ENCODE peak calls at places on chromosome X, in nine cellular contexts. One of them, this sample, is unnamed.
A peak's percentile ranks its signal among the peaks of the same experiment; 100 is the strongest.

GRCh38 chrX:39772057-39772832 is 325.5 kb downstream of the BCOR start:
- DNase-seq in upper lobe of left lung: no peak
- DNase-seq in suprapubic skin: no peak
- DNase-seq in transverse colon: no peak
- DNase-seq in GM23338: peak; percentile 71
- DNase-seq in spleen: peak; percentile 78
- DNase-seq in sigmoid colon: no peak
- DNase-seq in HCT116: no peak
- DNase-seq in breast epithelium: no peak
- DNase-seq in this sample: no peak

GRCh38 chrX:131802836-131803626 is 220.1 kb upstream of the STK26 start:
- DNase-seq in breast epithelium: peak; percentile 80
- DNase-seq in GM23338: peak; percentile 55
- DNase-seq in HCT116: no peak
- DNase-seq in sigmoid colon: peak; percentile 88
- DNase-seq in upper lobe of left lung: no peak
- DNase-seq in transverse colon: peak; percentile 84
- DNase-seq in spleen: peak; percentile 89
- DNase-seq in suprapubic skin: no peak
- DNase-seq in this sample: no peak

GRCh38 chrX:151396042-151396826 is 772 bp upstream of the VMA21 start:
- DNase-seq in HCT116: no peak
- DNase-seq in upper lobe of left lung: no peak
- DNase-seq in GM23338: peak; percentile 27
- DNase-seq in breast epithelium: peak; percentile 19
- DNase-seq in spleen: no peak
- DNase-seq in transverse colon: peak; percentile 21
- DNase-seq in sigmoid colon: no peak
- DNase-seq in suprapubic skin: no peak
- DNase-seq in this sample: no peak

GRCh38 chrX:154516655-154517100 is 646 bp upstream of the FAM3A start:
- DNase-seq in upper lobe of left lung: no peak
- DNase-seq in sigmoid colon: peak; percentile 86
- DNase-seq in breast epithelium: no peak
- DNase-seq in transverse colon: no peak
- DNase-seq in GM23338: peak; percentile 81
- DNase-seq in spleen: no peak
- DNase-seq in HCT116: no peak
- DNase-seq in suprapubic skin: peak; percentile 70
- DNase-seq in this sample: no peak

GRCh38 chrX:110399497-110399896 is 40.8 kb downstream of the RTL9 start:
- DNase-seq in suprapubic skin: no peak
- DNase-seq in HCT116: no peak
- DNase-seq in breast epithelium: no peak
- DNase-seq in sigmoid colon: no peak
- DNase-seq in transverse colon: no peak
- DNase-seq in upper lobe of left lung: no peak
- DNase-seq in GM23338: no peak
- DNase-seq in spleen: no peak
- DNase-seq in this sample: no peak

GRCh38 chrX:38656350-38656915 is 95.1 kb downstream of the TSPAN7 start:
- DNase-seq in breast epithelium: no peak
- DNase-seq in spleen: no peak
- DNase-seq in suprapubic skin: no peak
- DNase-seq in upper lobe of left lung: no peak
- DNase-seq in transverse colon: no peak
- DNase-seq in sigmoid colon: no peak
- DNase-seq in HCT116: no peak
- DNase-seq in GM23338: no peak
- DNase-seq in this sample: no peak

GRCh38 chrX:155612312-155613224 is at the start of gene TMLHE:
- DNase-seq in GM23338: peak; percentile 67
- DNase-seq in spleen: peak; percentile 93
- DNase-seq in sigmoid colon: peak; percentile 76
- DNase-seq in transverse colon: peak; percentile 79
- DNase-seq in HCT116: peak; percentile 19
- DNase-seq in breast epithelium: peak; percentile 18
- DNase-seq in upper lobe of left lung: peak; percentile 86
- DNase-seq in suprapubic skin: peak; percentile 73
- DNase-seq in this sample: peak; percentile 32

GRCh38 chrX:43809463-43809862 is 72.8 kb downstream of the MAOB start:
- DNase-seq in sigmoid colon: no peak
- DNase-seq in GM23338: no peak
- DNase-seq in transverse colon: no peak
- DNase-seq in HCT116: no peak
- DNase-seq in upper lobe of left lung: no peak
- DNase-seq in breast epithelium: no peak
- DNase-seq in spleen: no peak
- DNase-seq in suprapubic skin: no peak
- DNase-seq in this sample: no peak

GRCh38 chrX:44596277-44596676 is 53.6 kb upstream of the FUNDC1 start:
- DNase-seq in sigmoid colon: no peak
- DNase-seq in breast epithelium: no peak
- DNase-seq in GM23338: no peak
- DNase-seq in upper lobe of left lung: no peak
- DNase-seq in HCT116: no peak
- DNase-seq in spleen: no peak
- DNase-seq in suprapubic skin: no peak
- DNase-seq in transverse colon: no peak
- DNase-seq in this sample: no peak

GRCh38 chrX:12970691-12971202 is 4.2 kb upstream of the TMSB4X start:
- DNase-seq in transverse colon: no peak
- DNase-seq in GM23338: peak; percentile 70
- DNase-seq in breast epithelium: no peak
- DNase-seq in suprapubic skin: no peak
- DNase-seq in sigmoid colon: no peak
- DNase-seq in upper lobe of left lung: no peak
- DNase-seq in spleen: peak; percentile 64
- DNase-seq in HCT116: no peak
- DNase-seq in this sample: no peak

GRCh38 chrX:18931972-18932371 is 51.9 kb downstream of the PHKA2 start:
- DNase-seq in suprapubic skin: no peak
- DNase-seq in sigmoid colon: no peak
- DNase-seq in transverse colon: no peak
- DNase-seq in spleen: no peak
- DNase-seq in breast epithelium: no peak
- DNase-seq in HCT116: no peak
- DNase-seq in upper lobe of left lung: no peak
- DNase-seq in GM23338: peak; percentile 45
- DNase-seq in this sample: no peak

GRCh38 chrX:129955682-129956081 is 26.8 kb upstream of the BCORL1 start:
- DNase-seq in suprapubic skin: no peak
- DNase-seq in breast epithelium: no peak
- DNase-seq in HCT116: no peak
- DNase-seq in spleen: no peak
- DNase-seq in transverse colon: no peak
- DNase-seq in GM23338: no peak
- DNase-seq in sigmoid colon: no peak
- DNase-seq in upper lobe of left lung: no peak
- DNase-seq in this sample: no peak
- TF ChIP-seq POLR2AphosphoS5 in suprapubic skin: no peak
- TF ChIP-seq POLR2AphosphoS5 in breast epithelium: no peak
- TF ChIP-seq POLR2AphosphoS5 in HCT116: no peak
- TF ChIP-seq POLR2AphosphoS5 in spleen: no peak
- TF ChIP-seq POLR2AphosphoS5 in transverse colon: no peak
- TF ChIP-seq POLR2AphosphoS5 in GM23338: no peak
- TF ChIP-seq POLR2AphosphoS5 in sigmoid colon: no peak
- TF ChIP-seq POLR2AphosphoS5 in upper lobe of left lung: no peak
- TF ChIP-seq POLR2AphosphoS5 in this sample: no peak

GRCh38 chrX:105651052-105651451 is 171.3 kb upstream of the NRK start:
- DNase-seq in HCT116: no peak
- DNase-seq in suprapubic skin: no peak
- DNase-seq in spleen: no peak
- DNase-seq in GM23338: no peak
- DNase-seq in transverse colon: no peak
- DNase-seq in upper lobe of left lung: no peak
- DNase-seq in sigmoid colon: no peak
- DNase-seq in breast epithelium: no peak
- DNase-seq in this sample: no peak
- TF ChIP-seq CTCF in HCT116: no peak
- TF ChIP-seq CTCF in suprapubic skin: no peak
- TF ChIP-seq CTCF in spleen: no peak
- TF ChIP-seq CTCF in GM23338: no peak
- TF ChIP-seq CTCF in transverse colon: no peak
- TF ChIP-seq CTCF in upper lobe of left lung: no peak
- TF ChIP-seq CTCF in sigmoid colon: no peak
- TF ChIP-seq CTCF in breast epithelium: no peak
- TF ChIP-seq CTCF in this sample: no peak

GRCh38 chrX:47658684-47659515 is at the start of gene UXT:
- DNase-seq in GM23338: peak; percentile 95
- DNase-seq in HCT116: peak; percentile 89
- DNase-seq in sigmoid colon: peak; percentile 98
- DNase-seq in spleen: peak; percentile 96
- DNase-seq in suprapubic skin: peak; percentile 96
- DNase-seq in upper lobe of left lung: peak; percentile 95
- DNase-seq in breast epithelium: peak; percentile 90
- DNase-seq in transverse colon: peak; percentile 96
- DNase-seq in this sample: peak; percentile 87
- TF ChIP-seq POLR2AphosphoS5 in GM23338: peak; percentile 49
- TF ChIP-seq POLR2AphosphoS5 in HCT116: peak; percentile 2
- TF ChIP-seq POLR2AphosphoS5 in sigmoid colon: peak; percentile 84
- TF ChIP-seq POLR2AphosphoS5 in spleen: peak; percentile 94
- TF ChIP-seq POLR2AphosphoS5 in suprapubic skin: peak; percentile 72
- TF ChIP-seq POLR2AphosphoS5 in upper lobe of left lung: peak; percentile 92
- TF ChIP-seq POLR2AphosphoS5 in breast epithelium: peak; percentile 93
- TF ChIP-seq POLR2AphosphoS5 in transverse colon: peak; percentile 88
- TF ChIP-seq POLR2AphosphoS5 in this sample: peak; percentile 83

DNA sequence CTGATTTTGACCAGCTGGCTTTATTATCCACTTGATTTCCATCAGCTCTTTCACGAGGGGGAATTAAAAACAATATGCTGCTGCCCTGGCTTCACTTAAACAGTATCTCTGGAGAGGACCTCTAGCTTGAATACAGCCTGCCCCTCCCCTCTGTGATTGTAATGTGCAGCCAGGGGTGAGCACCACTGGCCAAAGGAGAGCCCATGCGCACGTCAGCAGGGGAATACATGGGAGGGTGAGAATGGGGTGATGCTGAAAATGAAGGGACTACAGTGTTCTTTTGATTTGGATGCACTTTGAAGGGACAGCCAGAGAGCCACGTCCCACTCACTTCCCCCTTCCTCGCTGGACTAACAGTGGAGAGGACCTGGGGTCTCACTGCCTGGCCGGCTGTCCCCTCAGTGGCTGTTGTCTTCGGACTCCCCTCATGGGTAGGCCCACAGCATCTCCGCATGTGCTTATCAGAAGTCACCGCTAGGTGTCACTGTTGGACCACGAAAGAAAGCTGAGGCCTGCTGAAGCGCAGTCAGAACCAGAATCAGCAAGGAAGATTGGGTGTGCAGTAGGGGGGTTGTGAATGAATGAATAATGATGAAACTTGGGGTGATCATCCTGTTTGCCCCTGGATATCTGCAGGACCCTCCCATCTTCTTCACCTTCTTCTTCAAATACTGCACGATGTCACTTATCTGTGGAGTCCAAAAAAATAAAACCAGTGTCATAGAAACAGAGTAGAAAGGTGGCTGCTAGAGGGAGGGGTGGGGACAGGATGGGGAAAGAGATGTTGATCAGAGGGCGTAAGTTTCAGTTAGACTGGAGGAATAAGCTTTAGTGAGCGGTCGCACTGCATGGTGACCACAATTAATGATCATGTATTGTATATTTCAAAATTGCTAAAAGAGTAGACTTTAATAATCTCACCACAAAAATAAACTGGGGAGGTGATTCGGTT is 32.8 kb downstream of the CLCN4 start:
- DNase-seq in upper lobe of left lung: no peak
- DNase-seq in transverse colon: peak; percentile 79
- DNase-seq in HCT116: peak; percentile 51
- DNase-seq in spleen: peak; percentile 90
- DNase-seq in GM23338: peak; percentile 73
- DNase-seq in suprapubic skin: peak; percentile 81
- DNase-seq in sigmoid colon: peak; percentile 89
- DNase-seq in breast epithelium: peak; percentile 65
- DNase-seq in this sample: peak; percentile 49
- TF ChIP-seq CTCF in upper lobe of left lung: peak; percentile 84
- TF ChIP-seq CTCF in transverse colon: peak; percentile 63
- TF ChIP-seq CTCF in HCT116: peak; percentile 52
- TF ChIP-seq CTCF in spleen: peak; percentile 91
- TF ChIP-seq CTCF in GM23338: peak; percentile 87
- TF ChIP-seq CTCF in suprapubic skin: peak; percentile 70
- TF ChIP-seq CTCF in sigmoid colon: peak; percentile 80
- TF ChIP-seq CTCF in breast epithelium: peak; percentile 86
- TF ChIP-seq CTCF in this sample: peak; percentile 74

DNA sequence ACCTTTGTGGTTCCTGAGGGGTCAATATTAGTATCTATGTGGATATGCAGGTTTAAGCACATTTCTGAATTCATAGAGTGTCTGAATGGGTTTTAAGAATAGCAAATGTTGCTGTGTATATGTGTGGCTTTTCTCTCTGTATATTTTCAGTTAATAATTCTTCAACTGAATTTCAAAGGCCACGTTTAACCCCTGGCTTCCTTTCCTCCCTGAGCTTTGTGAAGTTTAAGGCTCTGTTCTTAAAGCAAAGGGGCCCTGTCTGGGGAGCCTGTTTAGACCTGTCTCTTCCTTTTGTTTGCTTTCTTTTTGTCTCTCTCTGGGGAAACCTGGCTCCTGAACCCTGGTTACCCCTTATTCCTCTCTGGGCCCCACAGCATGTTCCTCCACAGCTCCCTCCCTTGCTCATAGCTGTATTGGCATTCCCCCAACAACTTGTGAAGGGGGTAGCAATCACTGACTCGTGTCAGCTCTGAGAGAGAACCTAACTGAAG is 139.1 kb downstream of the COL4A6 start:
- DNase-seq in sigmoid colon: no peak
- DNase-seq in HCT116: no peak
- DNase-seq in spleen: no peak
- DNase-seq in upper lobe of left lung: no peak
- DNase-seq in breast epithelium: no peak
- DNase-seq in suprapubic skin: no peak
- DNase-seq in transverse colon: no peak
- DNase-seq in GM23338: peak; percentile 9
- DNase-seq in this sample: peak; percentile 23
- TF ChIP-seq POLR2AphosphoS5 in sigmoid colon: no peak
- TF ChIP-seq POLR2AphosphoS5 in HCT116: no peak
- TF ChIP-seq POLR2AphosphoS5 in spleen: no peak
- TF ChIP-seq POLR2AphosphoS5 in upper lobe of left lung: no peak
- TF ChIP-seq POLR2AphosphoS5 in breast epithelium: no peak
- TF ChIP-seq POLR2AphosphoS5 in suprapubic skin: no peak
- TF ChIP-seq POLR2AphosphoS5 in transverse colon: no peak
- TF ChIP-seq POLR2AphosphoS5 in GM23338: no peak
- TF ChIP-seq POLR2AphosphoS5 in this sample: no peak

This sample was measured in prostate gland.